ENCODE peak calls at places on chromosomes 2 and 18, in six cellular contexts. One of them, this sample, is unnamed.
A peak's percentile ranks its signal among the peaks of the same experiment; 100 is the strongest.

GRCh38 chr2:130762031-130762909 is 6.9 kb downstream of the AMER3 start:
- DNase-seq in stomach: no peak
- DNase-seq in adrenal gland: no peak
- DNase-seq in sigmoid colon: no peak
- DNase-seq in ovary: no peak
- DNase-seq in Peyer's patch: no peak
- DNase-seq in this sample: no peak

GRCh38 chr2:107635883-107636282 is 190.8 kb upstream of the RGPD4 start:
- DNase-seq in Peyer's patch: no peak
- DNase-seq in ovary: no peak
- DNase-seq in adrenal gland: no peak
- DNase-seq in sigmoid colon: no peak
- DNase-seq in stomach: no peak
- DNase-seq in this sample: no peak

GRCh38 chr2:78757652-78758051 is 267.9 kb upstream of the REG3G start:
- DNase-seq in Peyer's patch: no peak
- DNase-seq in stomach: no peak
- DNase-seq in sigmoid colon: no peak
- DNase-seq in adrenal gland: no peak
- DNase-seq in ovary: no peak
- DNase-seq in this sample: no peak

GRCh38 chr2:212299943-212300342 is 238.7 kb downstream of the ERBB4 start:
- DNase-seq in ovary: no peak
- DNase-seq in adrenal gland: no peak
- DNase-seq in Peyer's patch: no peak
- DNase-seq in stomach: no peak
- DNase-seq in sigmoid colon: no peak
- DNase-seq in this sample: no peak

GRCh38 chr2:43424262-43425207 is 171.3 kb downstream of the THADA start:
- DNase-seq in Peyer's patch: no peak
- DNase-seq in adrenal gland: no peak
- DNase-seq in sigmoid colon: no peak
- DNase-seq in ovary: no peak
- DNase-seq in stomach: no peak
- DNase-seq in this sample: no peak

GRCh38 chr2:64700133-64700809 is 46.6 kb upstream of the SERTAD2 start:
- DNase-seq in ovary: no peak
- DNase-seq in Peyer's patch: no peak
- DNase-seq in adrenal gland: no peak
- DNase-seq in stomach: no peak
- DNase-seq in sigmoid colon: no peak
- DNase-seq in this sample: no peak

GRCh38 chr2:99827296-99827999 is 314.9 kb downstream of the AFF3 start:
- DNase-seq in Peyer's patch: no peak
- DNase-seq in sigmoid colon: no peak
- DNase-seq in ovary: no peak
- DNase-seq in stomach: no peak
- DNase-seq in adrenal gland: no peak
- DNase-seq in this sample: no peak

GRCh38 chr18:46632401-46633089 is 24.5 kb downstream of the LOXHD1 start:
- DNase-seq in ovary: no peak
- DNase-seq in sigmoid colon: no peak
- DNase-seq in stomach: no peak
- DNase-seq in Peyer's patch: no peak
- DNase-seq in adrenal gland: peak; percentile 33
- DNase-seq in this sample: no peak

GRCh38 chr18:63924551-63924950 is 16.8 kb downstream of the SERPINB10 start:
- DNase-seq in ovary: no peak
- DNase-seq in Peyer's patch: no peak
- DNase-seq in adrenal gland: no peak
- DNase-seq in stomach: no peak
- DNase-seq in sigmoid colon: no peak
- DNase-seq in this sample: no peak

GRCh38 chr2:157420771-157421323 is 23.0 kb downstream of the CYTIP start:
- DNase-seq in ovary: no peak
- DNase-seq in sigmoid colon: no peak
- DNase-seq in stomach: no peak
- DNase-seq in adrenal gland: no peak
- DNase-seq in Peyer's patch: no peak
- DNase-seq in this sample: no peak

GRCh38 chr2:176129013-176129796 is at the start of gene HOXD8:
- DNase-seq in adrenal gland: peak; percentile 84
- DNase-seq in sigmoid colon: peak; percentile 89
- DNase-seq in ovary: peak; percentile 91
- DNase-seq in Peyer's patch: no peak
- DNase-seq in stomach: no peak
- DNase-seq in this sample: peak; percentile 75

GRCh38 chr2:146754606-146755005 is 1090.2 kb upstream of the ACVR2A start:
- DNase-seq in adrenal gland: no peak
- DNase-seq in sigmoid colon: no peak
- DNase-seq in ovary: no peak
- DNase-seq in Peyer's patch: no peak
- DNase-seq in stomach: no peak
- DNase-seq in this sample: no peak

GRCh38 chr2:153770359-153770991 is 101.2 kb upstream of the GALNT13 start:
- DNase-seq in stomach: no peak
- DNase-seq in Peyer's patch: no peak
- DNase-seq in ovary: no peak
- DNase-seq in sigmoid colon: no peak
- DNase-seq in adrenal gland: no peak
- DNase-seq in this sample: no peak

GRCh38 chr18:56221195-56222065 is 417.0 kb downstream of the TXNL1 start:
- DNase-seq in Peyer's patch: no peak
- DNase-seq in ovary: no peak
- DNase-seq in sigmoid colon: no peak
- DNase-seq in adrenal gland: no peak
- DNase-seq in stomach: no peak
- DNase-seq in this sample: no peak

GRCh38 chr2:132403176-132403575 is 13.4 kb upstream of the GPR39 start:
- DNase-seq in ovary: no peak
- DNase-seq in stomach: no peak
- DNase-seq in sigmoid colon: no peak
- DNase-seq in adrenal gland: no peak
- DNase-seq in Peyer's patch: no peak
- DNase-seq in this sample: no peak

GRCh38 chr2:234322766-234323465 is 174.0 kb downstream of the ARL4C start:
- DNase-seq in sigmoid colon: no peak
- DNase-seq in Peyer's patch: no peak
- DNase-seq in adrenal gland: no peak
- DNase-seq in ovary: no peak
- DNase-seq in stomach: no peak
- DNase-seq in this sample: no peak

GRCh38 chr2:238601433-238602222 is 174.9 kb downstream of the ASB1 start:
- DNase-seq in adrenal gland: no peak
- DNase-seq in Peyer's patch: no peak
- DNase-seq in sigmoid colon: peak; percentile 92
- DNase-seq in ovary: no peak
- DNase-seq in stomach: no peak
- DNase-seq in this sample: peak; percentile 19

GRCh38 chr2:179812501-179812900 is 48.9 kb downstream of the ZNF385B start:
- DNase-seq in Peyer's patch: no peak
- DNase-seq in ovary: no peak
- DNase-seq in stomach: no peak
- DNase-seq in sigmoid colon: no peak
- DNase-seq in adrenal gland: no peak
- DNase-seq in this sample: no peak

GRCh38 chr2:33859791-33860461 is 260.8 kb upstream of the FAM98A start:
- DNase-seq in stomach: no peak
- DNase-seq in sigmoid colon: no peak
- DNase-seq in Peyer's patch: no peak
- DNase-seq in adrenal gland: peak; percentile 17
- DNase-seq in ovary: peak; percentile 31
- DNase-seq in this sample: no peak

GRCh38 chr2:133286326-133286922 is 281.8 kb downstream of the NCKAP5 start:
- DNase-seq in Peyer's patch: no peak
- DNase-seq in stomach: no peak
- DNase-seq in ovary: no peak
- DNase-seq in sigmoid colon: no peak
- DNase-seq in adrenal gland: no peak
- DNase-seq in this sample: no peak

GRCh38 chr2:20576598-20577115 is 74.2 kb downstream of the HS1BP3 start:
- DNase-seq in ovary: no peak
- DNase-seq in sigmoid colon: no peak
- DNase-seq in Peyer's patch: peak; percentile 37
- DNase-seq in stomach: no peak
- DNase-seq in adrenal gland: no peak
- DNase-seq in this sample: no peak

GRCh38 chr18:75854174-75854573 is 426.7 kb upstream of the SMIM21 start:
- DNase-seq in stomach: no peak
- DNase-seq in adrenal gland: no peak
- DNase-seq in ovary: no peak
- DNase-seq in Peyer's patch: no peak
- DNase-seq in sigmoid colon: no peak
- DNase-seq in this sample: peak; percentile 24

GRCh38 chr18:22847392-22847791 is 85.7 kb upstream of the RBBP8 start:
- DNase-seq in sigmoid colon: no peak
- DNase-seq in ovary: no peak
- DNase-seq in stomach: no peak
- DNase-seq in Peyer's patch: no peak
- DNase-seq in adrenal gland: no peak
- DNase-seq in this sample: no peak

GRCh38 chr2:36655456-36655855 is 41.1 kb upstream of the VIT start:
- DNase-seq in sigmoid colon: no peak
- DNase-seq in ovary: no peak
- DNase-seq in Peyer's patch: no peak
- DNase-seq in stomach: no peak
- DNase-seq in adrenal gland: no peak
- DNase-seq in this sample: no peak

GRCh38 chr2:176805345-176805744 is 407.2 kb upstream of the HNRNPA3 start:
- DNase-seq in adrenal gland: no peak
- DNase-seq in Peyer's patch: no peak
- DNase-seq in stomach: no peak
- DNase-seq in sigmoid colon: no peak
- DNase-seq in ovary: no peak
- DNase-seq in this sample: no peak

GRCh38 chr2:174752403-174753037 is 11.8 kb downstream of the CHRNA1 start:
- DNase-seq in sigmoid colon: no peak
- DNase-seq in adrenal gland: no peak
- DNase-seq in stomach: no peak
- DNase-seq in ovary: no peak
- DNase-seq in Peyer's patch: peak; percentile 56
- DNase-seq in this sample: no peak

GRCh38 chr2:71789556-71790219 is 336.3 kb downstream of the DYSF start:
- DNase-seq in Peyer's patch: no peak
- DNase-seq in stomach: peak; percentile 0
- DNase-seq in ovary: no peak
- DNase-seq in adrenal gland: no peak
- DNase-seq in sigmoid colon: no peak
- DNase-seq in this sample: no peak

GRCh38 chr2:1823187-1824169 is 79.2 kb upstream of the PXDN start:
- DNase-seq in ovary: no peak
- DNase-seq in Peyer's patch: no peak
- DNase-seq in adrenal gland: no peak
- DNase-seq in stomach: no peak
- DNase-seq in sigmoid colon: no peak
- DNase-seq in this sample: no peak
- H3K4me3 ChIP-seq in ovary: no peak overlapping the region
- H3K4me3 ChIP-seq in Peyer's patch: no peak overlapping the region
- H3K4me3 ChIP-seq in adrenal gland: no peak overlapping the region
- H3K4me3 ChIP-seq in stomach: no peak overlapping the region
- H3K4me3 ChIP-seq in sigmoid colon: no peak overlapping the region
- H3K4me3 ChIP-seq in this sample: no peak overlapping the region

GRCh38 chr2:188360485-188361263 is 69.0 kb downstream of the GULP1 start:
- DNase-seq in sigmoid colon: no peak
- DNase-seq in stomach: no peak
- DNase-seq in ovary: no peak
- DNase-seq in Peyer's patch: no peak
- DNase-seq in adrenal gland: no peak
- DNase-seq in this sample: no peak

GRCh38 chr2:188369365-188369764 is 77.7 kb downstream of the GULP1 start:
- DNase-seq in sigmoid colon: no peak
- DNase-seq in stomach: peak; percentile 31
- DNase-seq in Peyer's patch: no peak
- DNase-seq in adrenal gland: peak; percentile 47
- DNase-seq in ovary: no peak
- DNase-seq in this sample: peak; percentile 23

GRCh38 chr2:188364033-188364432 is 72.4 kb downstream of the GULP1 start:
- DNase-seq in Peyer's patch: no peak
- DNase-seq in ovary: no peak
- DNase-seq in sigmoid colon: no peak
- DNase-seq in stomach: no peak
- DNase-seq in adrenal gland: no peak
- DNase-seq in this sample: no peak

GRCh38 chr2:188367164-188367563 is 75.5 kb downstream of the GULP1 start:
- DNase-seq in ovary: no peak
- DNase-seq in adrenal gland: no peak
- DNase-seq in Peyer's patch: no peak
- DNase-seq in stomach: no peak
- DNase-seq in sigmoid colon: no peak
- DNase-seq in this sample: no peak

GRCh38 chr2:188365058-188365641 is 73.5 kb downstream of the GULP1 start:
- DNase-seq in adrenal gland: no peak
- DNase-seq in sigmoid colon: no peak
- DNase-seq in stomach: no peak
- DNase-seq in ovary: no peak
- DNase-seq in Peyer's patch: no peak
- DNase-seq in this sample: no peak
- TF ChIP-seq POLR2A in adrenal gland: no peak
- TF ChIP-seq POLR2A in sigmoid colon: no peak
- TF ChIP-seq POLR2A in stomach: no peak
- TF ChIP-seq POLR2A in ovary: no peak
- TF ChIP-seq POLR2A in Peyer's patch: no peak
- TF ChIP-seq POLR2A in this sample: no peak

GRCh38 chr2:109028738-109029443 is 39.9 kb upstream of the EDAR start:
- DNase-seq in Peyer's patch: no peak
- DNase-seq in adrenal gland: no peak
- DNase-seq in ovary: no peak
- DNase-seq in stomach: no peak
- DNase-seq in sigmoid colon: no peak
- DNase-seq in this sample: no peak

GRCh38 chr2:109032229-109032800 is 43.3 kb upstream of the EDAR start:
- DNase-seq in sigmoid colon: no peak
- DNase-seq in stomach: no peak
- DNase-seq in adrenal gland: no peak
- DNase-seq in ovary: no peak
- DNase-seq in Peyer's patch: peak; percentile 46
- DNase-seq in this sample: no peak

GRCh38 chr2:109029444-109030193 is 40.6 kb upstream of the EDAR start:
- DNase-seq in Peyer's patch: no peak
- DNase-seq in sigmoid colon: no peak
- DNase-seq in ovary: no peak
- DNase-seq in stomach: no peak
- DNase-seq in adrenal gland: no peak
- DNase-seq in this sample: no peak

GRCh38 chr2:109031481-109032228 is 42.6 kb upstream of the EDAR start:
- DNase-seq in adrenal gland: peak; percentile 25
- DNase-seq in ovary: peak; percentile 41
- DNase-seq in sigmoid colon: no peak
- DNase-seq in Peyer's patch: peak; percentile 59
- DNase-seq in stomach: peak; percentile 53
- DNase-seq in this sample: peak; percentile 49

GRCh38 chr2:109030870-109031480 is 42.0 kb upstream of the EDAR start:
- DNase-seq in stomach: no peak
- DNase-seq in Peyer's patch: peak; percentile 20
- DNase-seq in adrenal gland: no peak
- DNase-seq in sigmoid colon: no peak
- DNase-seq in ovary: no peak
- DNase-seq in this sample: no peak
- H3K4me3 ChIP-seq in stomach: peak overlapping the region; percentile 57
- H3K4me3 ChIP-seq in Peyer's patch: peak overlapping the region; percentile 55
- H3K4me3 ChIP-seq in adrenal gland: no peak overlapping the region
- H3K4me3 ChIP-seq in sigmoid colon: peak overlapping the region; percentile 50
- H3K4me3 ChIP-seq in ovary: peak overlapping the region; percentile 42
- H3K4me3 ChIP-seq in this sample: peak overlapping the region; percentile 33

GRCh38 chr18:74234326-74235171 is 57.2 kb downstream of the CYB5A start:
- DNase-seq in stomach: peak; percentile 44
- DNase-seq in sigmoid colon: peak; percentile 87
- DNase-seq in adrenal gland: peak; percentile 29
- DNase-seq in Peyer's patch: no peak
- DNase-seq in ovary: no peak
- DNase-seq in this sample: peak; percentile 50
- TF ChIP-seq POLR2A in stomach: no peak
- TF ChIP-seq POLR2A in sigmoid colon: no peak
- TF ChIP-seq POLR2A in adrenal gland: no peak
- TF ChIP-seq POLR2A in Peyer's patch: no peak
- TF ChIP-seq POLR2A in ovary: no peak
- TF ChIP-seq POLR2A in this sample: no peak

This sample was measured in transverse colon.